ENCODE peak calls at places on chromosomes 3 and 15, in four cellular contexts. One of them, this sample, is unnamed.
A peak's percentile ranks its signal among the peaks of the same experiment; 100 is the strongest.

GRCh38 chr15:64050281-64051092 is 4.2 kb upstream of the DAPK2 start:
- DNase-seq in K562: no peak
- DNase-seq in IMR-90: no peak
- DNase-seq in GM12878: no peak
- DNase-seq in this sample: peak; percentile 52

GRCh38 chr15:40353697-40354096 is 2.9 kb downstream of the PHGR1 start:
- DNase-seq in K562: no peak
- DNase-seq in IMR-90: no peak
- DNase-seq in GM12878: no peak
- DNase-seq in this sample: no peak

GRCh38 chr3:134743006-134743405 is 52.1 kb upstream of the EPHB1 start:
- DNase-seq in K562: no peak
- DNase-seq in IMR-90: no peak
- DNase-seq in GM12878: no peak
- DNase-seq in this sample: no peak

GRCh38 chr3:60573494-60573893 is 677.8 kb downstream of the FHIT start:
- DNase-seq in K562: no peak
- DNase-seq in IMR-90: peak; percentile 75
- DNase-seq in GM12878: no peak
- DNase-seq in this sample: no peak

GRCh38 chr15:27847775-27848710 is 251.1 kb downstream of the OCA2 start:
- DNase-seq in K562: no peak
- DNase-seq in IMR-90: no peak
- DNase-seq in GM12878: no peak
- DNase-seq in this sample: no peak

GRCh38 chr3:115932807-115933206 is 309.5 kb downstream of the GAP43 start:
- DNase-seq in K562: no peak
- DNase-seq in IMR-90: no peak
- DNase-seq in GM12878: no peak
- DNase-seq in this sample: no peak

GRCh38 chr15:67690936-67691335 is 134.4 kb upstream of the SKOR1 start:
- DNase-seq in K562: no peak
- DNase-seq in IMR-90: peak; percentile 77
- DNase-seq in GM12878: no peak
- DNase-seq in this sample: no peak

GRCh38 chr3:127535901-127536817 is 54.4 kb downstream of the TPRA1 start:
- DNase-seq in K562: no peak
- DNase-seq in IMR-90: no peak
- DNase-seq in GM12878: no peak
- DNase-seq in this sample: no peak

GRCh38 chr3:30073622-30074021 is 532.8 kb upstream of the TGFBR2 start:
- DNase-seq in K562: no peak
- DNase-seq in IMR-90: peak; percentile 3
- DNase-seq in GM12878: no peak
- DNase-seq in this sample: peak; percentile 18

GRCh38 chr3:113096158-113096893 is 105.5 kb downstream of the GTPBP8 start:
- DNase-seq in K562: no peak
- DNase-seq in IMR-90: peak; percentile 61
- DNase-seq in GM12878: no peak
- DNase-seq in this sample: no peak

GRCh38 chr15:82543155-82543554 is 2.9 kb upstream of the RPS17 start:
- DNase-seq in K562: no peak
- DNase-seq in IMR-90: peak; percentile 91
- DNase-seq in GM12878: no peak
- DNase-seq in this sample: no peak

GRCh38 chr3:15097889-15098288 is 1.1 kb downstream of the RBSN start:
- DNase-seq in K562: no peak
- DNase-seq in IMR-90: no peak
- DNase-seq in GM12878: peak; percentile 51
- DNase-seq in this sample: no peak

GRCh38 chr3:112492124-112492523 is 7.1 kb downstream of the BTLA start:
- DNase-seq in K562: no peak
- DNase-seq in IMR-90: no peak
- DNase-seq in GM12878: no peak
- DNase-seq in this sample: no peak

GRCh38 chr15:28182216-28182615 is 83.1 kb upstream of the OCA2 start:
- DNase-seq in K562: no peak
- DNase-seq in IMR-90: no peak
- DNase-seq in GM12878: no peak
- DNase-seq in this sample: no peak

GRCh38 chr3:185153861-185154629 is 1.2 kb upstream of the C3orf70 start:
- DNase-seq in K562: no peak
- DNase-seq in IMR-90: no peak
- DNase-seq in GM12878: no peak
- DNase-seq in this sample: no peak

GRCh38 chr15:43775411-43775965 is 1.3 kb downstream of the ELL3 start:
- DNase-seq in K562: no peak
- DNase-seq in IMR-90: peak; percentile 58
- DNase-seq in GM12878: no peak
- DNase-seq in this sample: peak; percentile 77

GRCh38 chr3:139310474-139310933 is 33.3 kb upstream of the MRPS22 start:
- DNase-seq in K562: no peak
- DNase-seq in IMR-90: peak; percentile 92
- DNase-seq in GM12878: no peak
- DNase-seq in this sample: peak; percentile 32

GRCh38 chr3:133855772-133856171 is 39.9 kb downstream of the RAB6B start:
- DNase-seq in K562: no peak
- DNase-seq in IMR-90: peak; percentile 12
- DNase-seq in GM12878: no peak
- DNase-seq in this sample: no peak

GRCh38 chr15:87609474-87609873 is 647.1 kb downstream of the NTRK3 start:
- DNase-seq in K562: no peak
- DNase-seq in IMR-90: peak; percentile 88
- DNase-seq in GM12878: no peak
- DNase-seq in this sample: peak; percentile 50
- TF ChIP-seq ELK1 in K562: no peak
- TF ChIP-seq ELK1 in IMR-90: no peak
- TF ChIP-seq ELK1 in GM12878: no peak
- TF ChIP-seq ELK1 in this sample: no peak

DNA sequence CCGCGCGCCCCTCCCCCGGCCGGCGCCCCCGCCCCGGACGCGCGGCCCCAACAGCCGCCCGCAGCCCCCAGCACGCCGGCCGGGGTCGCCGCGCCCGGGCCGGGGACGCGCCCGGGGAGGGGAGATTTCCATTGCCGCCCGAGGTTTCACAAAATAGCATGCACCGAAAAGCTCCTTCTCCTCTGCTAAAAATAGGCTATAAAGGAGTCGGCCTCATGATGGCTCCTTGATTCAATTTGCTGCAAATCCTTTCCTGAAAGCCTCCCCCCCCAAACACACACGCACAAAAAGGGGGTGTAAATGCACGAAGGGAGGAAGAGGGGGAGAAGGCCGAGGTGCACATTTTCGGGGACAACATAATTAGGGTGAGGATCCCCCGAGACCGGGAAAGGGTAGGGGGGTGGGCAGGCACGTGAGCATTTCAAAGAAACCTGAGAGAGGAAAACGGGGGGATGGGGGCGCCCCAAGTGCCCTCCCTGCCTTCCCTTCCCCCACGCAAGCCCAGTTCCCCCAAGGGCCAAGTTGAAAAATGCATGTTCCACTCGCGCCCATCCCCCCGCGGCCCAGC is 725 bp downstream of the TBL1XR1 start:
- DNase-seq in K562: peak; percentile 68
- DNase-seq in IMR-90: peak; percentile 44
- DNase-seq in GM12878: no peak
- DNase-seq in this sample: peak; percentile 31
- TF ChIP-seq ELK1 in K562: no peak
- TF ChIP-seq ELK1 in IMR-90: no peak
- TF ChIP-seq ELK1 in GM12878: no peak
- TF ChIP-seq ELK1 in this sample: no peak

DNA sequence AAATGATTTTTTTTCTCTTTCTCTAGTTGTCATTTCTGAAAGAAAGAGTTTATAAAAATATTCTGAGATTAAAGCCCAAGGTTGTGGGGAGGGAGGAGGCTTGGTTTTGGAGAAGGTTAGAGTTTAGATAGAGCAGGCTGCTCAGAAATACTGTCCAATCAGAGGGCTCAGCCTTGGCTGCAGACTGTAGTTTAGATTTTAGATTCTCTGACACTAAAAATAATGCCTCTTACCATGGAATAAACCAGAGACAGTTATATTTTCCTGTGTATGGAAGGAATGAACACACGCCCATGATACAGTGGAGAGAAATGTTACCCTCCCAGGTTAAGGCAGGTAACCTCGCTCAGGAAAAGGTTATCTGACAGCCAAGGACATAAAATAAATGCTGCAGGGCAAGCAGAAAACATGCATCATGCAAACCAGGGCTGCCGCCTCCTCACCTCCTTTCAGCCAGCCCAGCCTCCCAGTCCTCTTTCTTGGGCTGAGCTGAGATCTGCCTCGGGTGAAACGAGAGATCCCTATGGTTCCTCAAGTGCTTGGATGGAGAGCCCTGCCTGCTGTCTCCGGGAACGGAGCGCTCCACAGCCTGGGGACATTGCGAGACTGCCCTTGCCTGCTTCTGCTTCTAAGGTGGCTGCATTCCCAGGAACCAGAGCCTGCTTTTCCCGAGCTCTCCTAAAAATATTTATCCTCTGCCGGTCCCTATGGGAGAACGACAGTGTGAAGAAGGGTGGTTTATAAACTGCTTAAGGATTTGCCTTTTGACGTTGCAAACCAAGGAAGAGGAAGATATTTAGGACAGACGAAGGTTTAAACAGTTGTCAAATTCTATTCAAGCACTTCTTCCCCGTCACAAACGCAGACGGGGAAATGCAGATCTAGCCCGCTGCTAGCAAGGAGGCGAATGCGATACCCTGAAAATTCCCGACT is 825 bp downstream of the NCEH1 start:
- DNase-seq in K562: no peak
- DNase-seq in IMR-90: peak; percentile 41
- DNase-seq in GM12878: no peak
- DNase-seq in this sample: no peak
- TF ChIP-seq ELK1 in K562: no peak
- TF ChIP-seq ELK1 in IMR-90: no peak
- TF ChIP-seq ELK1 in GM12878: no peak
- TF ChIP-seq ELK1 in this sample: no peak

GRCh38 chr3:100360757-100361496 is 26.4 kb downstream of the NIT2 start:
- DNase-seq in K562: no peak
- DNase-seq in IMR-90: no peak
- DNase-seq in GM12878: no peak
- DNase-seq in this sample: no peak
- TF ChIP-seq ELK1 in K562: no peak
- TF ChIP-seq ELK1 in IMR-90: no peak
- TF ChIP-seq ELK1 in GM12878: no peak
- TF ChIP-seq ELK1 in this sample: no peak